ENCODE peak calls at places on chromosomes 4 and X, in five cellular contexts. One of them, this sample, is unnamed.

GRCh38 chr4:74426101-74426500 is 18.8 kb upstream of the AREG start:
- DNase-seq in EL: peak
- DNase-seq in HT1080: peak
- DNase-seq in SW480: no peak
- DNase-seq in NAMALWA: no peak
- DNase-seq in this sample: no peak

GRCh38 chrX:16148896-16149295 is 18.4 kb upstream of the MAGEB17 start:
- DNase-seq in NAMALWA: no peak
- DNase-seq in EL: no peak
- DNase-seq in SW480: no peak
- DNase-seq in HT1080: peak
- DNase-seq in this sample: no peak

GRCh38 chr4:142406051-142406549 is 440.0 kb downstream of the INPP4B start:
- DNase-seq in NAMALWA: no peak
- DNase-seq in SW480: peak
- DNase-seq in EL: peak
- DNase-seq in HT1080: peak
- DNase-seq in this sample: peak

GRCh38 chr4:6523251-6523650 is 50.8 kb upstream of the PPP2R2C start:
- DNase-seq in EL: no peak
- DNase-seq in HT1080: peak
- DNase-seq in NAMALWA: no peak
- DNase-seq in SW480: peak
- DNase-seq in this sample: no peak

GRCh38 chr4:3037957-3038451 is 36.3 kb downstream of the HTT-AS start:
- DNase-seq in NAMALWA: no peak
- DNase-seq in EL: no peak
- DNase-seq in HT1080: peak
- DNase-seq in SW480: no peak
- DNase-seq in this sample: peak

GRCh38 chr4:62342346-62342745 is 1142.2 kb downstream of the ADGRL3 start:
- DNase-seq in SW480: no peak
- DNase-seq in NAMALWA: no peak
- DNase-seq in EL: no peak
- DNase-seq in HT1080: no peak
- DNase-seq in this sample: no peak

GRCh38 chr4:63090641-63091040 is 1318.6 kb downstream of the TECRL start:
- DNase-seq in HT1080: no peak
- DNase-seq in SW480: no peak
- DNase-seq in NAMALWA: no peak
- DNase-seq in EL: no peak
- DNase-seq in this sample: no peak

GRCh38 chr4:38109896-38110295 is 149.7 kb downstream of the PTTG2 start:
- DNase-seq in NAMALWA: no peak
- DNase-seq in EL: no peak
- DNase-seq in SW480: no peak
- DNase-seq in HT1080: no peak
- DNase-seq in this sample: no peak

GRCh38 chrX:10015711-10016515 is 48.8 kb downstream of the CLDN34 start:
- DNase-seq in HT1080: no peak
- DNase-seq in SW480: no peak
- DNase-seq in NAMALWA: no peak
- DNase-seq in EL: peak
- DNase-seq in this sample: peak

GRCh38 chr4:40648742-40649281 is 19.1 kb upstream of the RBM47 start:
- DNase-seq in HT1080: no peak
- DNase-seq in EL: no peak
- DNase-seq in NAMALWA: no peak
- DNase-seq in SW480: no peak
- DNase-seq in this sample: peak

This sample was measured in GM12865.